ENCODE peak calls at places on chromosomes 2 and 18, in five cellular contexts. L is AG09319, D is B cell, R is OCI-LY7, P is fibroblast of lung. E is an unnamed sample.

GRCh38 chr2:225165052-225165451 is 122.8 kb upstream of the DOCK10 start:
- DNase-seq in L (no peak), D (no peak), R (no peak), P (peak), E (no peak)

GRCh38 chr2:52327641-52328040 is 1295.7 kb upstream of the NRXN1 start:
- DNase-seq in L (no peak), D (no peak), R (peak), P (no peak), E (no peak)

GRCh38 chr2:223041527-223042109 is 10.4 kb upstream of the KCNE4 start:
- DNase-seq in L (peak), D (no peak), R (no peak), P (peak), E (no peak)

GRCh38 chr2:162056796-162057399 is 17.1 kb downstream of the DPP4 start:
- DNase-seq in L (no peak), D (no peak), R (no peak), P (no peak), E (no peak)

GRCh38 chr2:203603451-203604389 is 68.6 kb upstream of the RAPH1 start:
- DNase-seq in L (no peak), D (no peak), R (no peak), P (no peak), E (no peak)

GRCh38 chr18:36296591-36297418 is 708 bp upstream of the FHOD3 start:
- DNase-seq in L (peak), D (peak), R (no peak), P (peak), E (no peak)

GRCh38 chr2:127632592-127633489 is 13.1 kb upstream of the GPR17 start:
- DNase-seq in L (no peak), D (peak), R (peak), P (no peak), E (no peak)

GRCh38 chr2:212424090-212424489 is 114.5 kb downstream of the ERBB4 start:
- DNase-seq in L (no peak), D (no peak), R (no peak), P (no peak), E (no peak)

GRCh38 chr2:25684577-25684976 is 11.2 kb upstream of the DTNB start:
- DNase-seq in L (no peak), D (no peak), R (no peak), P (no peak), E (no peak)

GRCh38 chr2:11158916-11159573 is 3.8 kb downstream of the SLC66A3 start:
- DNase-seq in L (no peak), D (no peak), R (no peak), P (no peak), E (no peak)

GRCh38 chr2:11592671-11593574 is 59.1 kb downstream of the GREB1 start:
- DNase-seq in L (no peak), D (no peak), R (no peak), P (no peak), E (no peak)

GRCh38 chr2:217669831-217670230 is 333.0 kb downstream of the TNS1 start:
- DNase-seq in L (no peak), D (no peak), R (no peak), P (no peak), E (no peak)

GRCh38 chr2:200786423-200786822 is 25.3 kb upstream of the BZW1 start:
- DNase-seq in L (no peak), D (no peak), R (no peak), P (peak), E (no peak)

GRCh38 chr2:165406053-165406628 is 63.4 kb upstream of the CSRNP3 start:
- DNase-seq in L (no peak), D (no peak), R (no peak), P (no peak), E (no peak)

GRCh38 chr2:15172825-15173224 is 388.3 kb downstream of the NBAS start:
- DNase-seq in L (no peak), D (no peak), R (no peak), P (no peak), E (no peak)

GRCh38 chr2:234949762-234950434 is 1.9 kb upstream of the SH3BP4 start:
- DNase-seq in L (peak), D (no peak), R (no peak), P (peak), E (no peak)

GRCh38 chr2:96501471-96501874 is 3.7 kb downstream of the NEURL3 start:
- DNase-seq in L (no peak), D (peak), R (no peak), P (no peak), E (no peak)

GRCh38 chr2:96505231-96505889 is at the start of gene NEURL3:
- DNase-seq in L (no peak), D (no peak), R (no peak), P (no peak), E (no peak)

GRCh38 chr2:96503637-96504243 is 1.4 kb downstream of the NEURL3 start:
- DNase-seq in L (no peak), D (no peak), R (no peak), P (no peak), E (no peak)

GRCh38 chr2:96501886-96502810 is 3.0 kb downstream of the NEURL3 start:
- DNase-seq in L (no peak), D (no peak), R (no peak), P (no peak), E (no peak)

DNA sequence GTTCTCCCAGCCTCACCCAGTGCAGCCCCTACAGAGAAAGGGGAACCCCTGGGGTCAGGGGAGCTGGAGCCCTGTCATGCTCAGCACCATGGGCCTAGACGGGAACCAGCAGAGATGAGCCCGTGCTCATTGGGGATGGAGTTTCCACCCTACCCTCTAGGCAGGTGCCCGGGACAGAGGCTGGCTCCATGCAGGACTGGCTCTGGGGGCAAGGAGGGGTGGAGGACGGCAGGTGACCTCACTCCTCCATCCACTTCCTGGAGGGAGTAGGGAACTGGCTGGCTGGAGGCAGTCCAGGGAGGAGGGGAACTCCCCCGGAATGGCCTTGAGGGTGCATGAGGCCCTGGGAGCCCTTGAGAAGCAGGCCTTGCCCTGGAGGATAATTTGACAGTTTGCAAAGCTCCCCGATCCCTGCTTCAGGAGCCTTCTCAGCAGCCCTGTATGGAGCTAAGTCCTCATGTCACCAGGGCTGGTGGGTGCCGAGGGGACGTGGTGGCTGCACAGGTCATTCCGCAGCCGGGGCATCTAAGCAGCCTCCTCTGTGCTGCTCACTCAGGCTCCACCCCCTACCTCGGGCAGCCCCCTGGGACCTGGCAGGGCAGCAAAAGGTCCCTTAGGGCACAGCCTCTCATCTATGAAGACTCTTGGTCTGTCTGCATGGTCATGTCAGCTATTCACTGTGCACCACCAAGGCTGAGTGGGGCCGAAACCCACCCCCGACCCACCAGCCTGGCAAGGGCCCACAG is 2.1 kb downstream of the NEURL3 start:
- DNase-seq in L (no peak), D (no peak), R (no peak), P (no peak), E (no peak)
- TF ChIP-seq CTCF in L (no peak), D (no peak), R (no peak), P (no peak), E (no peak)

DNA sequence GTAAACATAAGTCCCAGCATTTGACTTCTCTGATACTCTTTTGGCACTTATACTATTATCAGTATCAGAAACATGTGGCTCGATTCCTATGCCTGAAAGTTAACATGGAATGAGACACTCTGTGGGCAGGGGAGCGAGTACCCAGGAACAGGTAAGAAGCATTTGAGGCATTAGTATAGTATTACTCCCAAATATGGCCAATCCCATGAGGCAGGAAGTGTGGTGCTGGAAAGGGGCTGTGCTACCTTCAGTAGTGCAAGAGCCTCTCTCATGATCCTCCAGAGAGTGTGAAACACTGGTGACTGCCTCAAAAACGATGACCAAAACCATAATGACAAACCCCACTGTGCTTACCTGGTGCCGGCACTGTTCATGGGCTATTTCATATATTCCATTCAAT is 415.1 kb downstream of the SOX11 start:
- DNase-seq in L (no peak), D (no peak), R (no peak), P (no peak), E (no peak)
- TF ChIP-seq CTCF in L (no peak), D (no peak), R (no peak), P (no peak), E (no peak)

GRCh38 chr2:120177973-120178372 is 45.2 kb downstream of the TMEM185B start:
- DNase-seq in L (no peak), D (peak), R (peak), P (no peak), E (no peak)

GRCh38 chr2:120180066-120180465 is 43.1 kb downstream of the TMEM185B start:
- DNase-seq in L (no peak), D (no peak), R (no peak), P (no peak), E (no peak)

GRCh38 chr2:120176526-120176925 is 46.7 kb downstream of the TMEM185B start:
- DNase-seq in L (no peak), D (no peak), R (no peak), P (no peak), E (no peak)

GRCh38 chr2:120175000-120175581 is 48.1 kb downstream of the TMEM185B start:
- DNase-seq in L (peak), D (peak), R (peak), P (peak), E (no peak)

GRCh38 chr2:120177011-120177621 is 46.1 kb downstream of the TMEM185B start:
- DNase-seq in L (no peak), D (peak), R (peak), P (no peak), E (peak)
- TF ChIP-seq CTCF in L (no peak), D (peak), R (peak), P (no peak), E (peak)

GRCh38 chr2:117921520-117921919 is 92.3 kb downstream of the CCDC93 start:
- DNase-seq in L (no peak), D (no peak), R (no peak), P (no peak), E (no peak)

GRCh38 chr2:117918608-117919007 is 95.3 kb downstream of the CCDC93 start:
- DNase-seq in L (no peak), D (no peak), R (peak), P (no peak), E (no peak)

GRCh38 chr2:117917223-117917917 is 96.5 kb downstream of the CCDC93 start:
- DNase-seq in L (no peak), D (no peak), R (no peak), P (peak), E (no peak)
- TF ChIP-seq CTCF in L (peak), D (no peak), R (peak), P (peak), E (no peak)

GRCh38 chr2:31359229-31359628 is 55.3 kb downstream of the XDH start:
- DNase-seq in L (no peak), D (no peak), R (no peak), P (peak), E (no peak)

GRCh38 chr2:31349684-31350083 is 64.9 kb downstream of the XDH start:
- DNase-seq in L (no peak), D (no peak), R (no peak), P (no peak), E (no peak)

GRCh38 chr2:31349160-31349559 is 65.4 kb downstream of the XDH start:
- DNase-seq in L (no peak), D (no peak), R (no peak), P (no peak), E (no peak)

GRCh38 chr2:31353121-31353520 is 61.4 kb downstream of the XDH start:
- DNase-seq in L (no peak), D (no peak), R (no peak), P (no peak), E (no peak)

DNA sequence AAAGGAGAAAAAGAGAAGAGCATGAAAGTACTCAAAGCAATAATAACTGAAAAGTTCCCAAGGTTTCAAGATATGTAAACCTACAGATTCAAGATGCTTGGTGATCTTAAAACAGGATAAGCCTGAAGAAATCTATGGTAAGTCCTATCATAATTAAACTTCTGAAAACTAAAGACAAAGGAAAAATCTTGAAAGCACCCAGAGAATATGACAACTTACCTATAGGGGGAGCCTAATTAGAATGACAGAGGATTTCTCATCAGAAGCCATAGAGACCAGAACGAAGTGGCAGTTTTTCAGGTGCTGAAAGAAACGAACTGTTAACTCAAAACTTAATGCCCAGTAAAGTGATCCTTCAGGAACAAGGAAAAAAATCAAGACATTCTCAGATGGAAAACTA is 59.7 kb downstream of the XDH start:
- DNase-seq in L (no peak), D (no peak), R (peak), P (peak), E (no peak)
- TF ChIP-seq CTCF in L (peak), D (no peak), R (peak), P (no peak), E (peak)

DNA sequence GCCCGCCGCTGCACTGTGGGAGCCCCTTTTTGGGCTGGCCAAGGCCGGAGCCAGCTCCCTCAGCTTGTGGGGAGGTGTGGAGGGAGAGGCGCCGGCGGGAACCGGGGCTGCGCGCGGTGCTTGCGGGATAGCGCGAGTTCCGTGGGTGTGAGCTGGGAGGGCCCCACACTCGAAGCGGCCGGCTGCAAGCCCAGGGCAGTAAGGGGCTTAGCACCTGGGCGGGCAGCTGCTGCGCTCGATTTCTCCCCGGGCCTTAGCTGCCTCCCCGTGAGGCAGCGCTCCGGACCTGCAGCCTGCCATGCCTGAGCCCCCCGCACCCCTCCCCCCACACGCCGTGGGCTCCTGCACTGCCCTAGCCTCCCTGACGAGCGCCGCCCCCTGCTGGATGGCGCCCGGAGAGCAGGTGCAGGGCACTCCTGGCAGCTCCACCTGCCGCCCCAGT is 124.4 kb downstream of the CCDC178 start:
- DNase-seq in L (no peak), D (no peak), R (no peak), P (no peak), E (no peak)
- TF ChIP-seq CTCF in L (no peak), D (no peak), R (no peak), P (no peak), E (no peak)

GRCh38 chr18:24414349-24415003 is 12.0 kb upstream of the IMPACT start:
- DNase-seq in L (no peak), D (no peak), R (no peak), P (no peak), E (no peak)

GRCh38 chr18:24417465-24417864 is 9.0 kb upstream of the IMPACT start:
- DNase-seq in L (no peak), D (no peak), R (no peak), P (no peak), E (no peak)

GRCh38 chr18:24408496-24408895 is 10.9 kb upstream of the OSBPL1A start:
- DNase-seq in L (no peak), D (no peak), R (no peak), P (no peak), E (no peak)

DNA sequence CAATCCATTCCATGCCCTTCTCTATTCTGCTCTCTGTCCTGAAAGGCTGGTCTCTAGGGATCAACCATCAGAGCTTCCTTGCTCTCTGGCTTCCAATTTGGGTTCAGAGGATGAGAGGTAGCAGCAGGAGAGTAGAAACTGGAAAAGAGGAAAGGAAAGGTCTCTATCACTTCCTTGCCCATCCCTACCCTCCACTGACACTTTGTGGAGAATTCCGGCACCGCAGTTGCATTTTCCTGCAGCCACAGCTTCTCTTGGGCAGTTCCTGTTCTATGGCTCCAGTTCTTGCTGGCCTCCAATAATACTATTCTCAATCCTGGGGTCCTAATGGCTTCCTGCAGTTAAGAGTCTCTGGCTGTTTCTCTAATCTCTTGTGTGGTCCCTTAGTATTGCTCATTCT is 13.3 kb upstream of the IMPACT start:
- DNase-seq in L (no peak), D (no peak), R (no peak), P (peak), E (no peak)
- TF ChIP-seq CTCF in L (peak), D (no peak), R (no peak), P (peak), E (no peak)

DNA sequence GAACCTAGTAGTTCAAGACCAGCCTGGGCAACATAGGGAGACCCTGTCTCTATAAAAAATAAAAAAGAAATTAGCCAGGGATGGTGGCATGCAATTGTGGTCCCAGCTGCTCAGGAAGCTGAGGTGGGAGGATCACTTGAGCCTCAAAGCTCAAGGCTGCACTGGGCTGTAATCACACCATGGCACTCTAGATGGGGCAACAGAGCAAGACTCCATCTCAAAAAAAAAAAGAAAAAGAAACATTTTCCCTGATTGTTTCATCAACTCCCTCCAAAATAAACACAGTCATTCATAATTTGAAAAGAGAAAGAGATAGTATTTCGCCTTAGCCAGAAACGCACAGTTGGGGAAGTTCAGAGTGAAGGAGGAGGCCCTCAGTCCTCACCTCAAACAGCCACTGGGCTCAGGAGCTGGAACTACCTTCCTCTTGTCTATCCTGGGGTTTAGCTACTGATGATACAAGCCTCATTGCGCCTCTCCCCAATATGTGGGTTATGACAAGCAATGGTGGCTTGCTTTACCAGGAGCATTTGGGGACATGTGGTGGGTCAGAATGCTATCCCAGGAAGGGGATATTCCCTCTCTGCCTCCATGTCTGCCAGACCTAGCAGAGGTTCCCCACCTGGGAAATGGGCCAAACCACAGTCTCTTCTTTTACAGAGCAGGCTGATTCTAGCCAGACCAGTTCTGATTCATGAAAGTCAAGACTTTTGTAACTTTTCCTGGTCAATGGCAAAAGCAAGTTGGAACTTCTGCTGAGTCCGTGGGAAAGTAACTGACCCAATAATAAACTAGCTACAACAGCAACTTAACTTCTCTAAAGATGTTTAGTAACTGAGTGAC is 22.2 kb upstream of the TMEM87B start:
- DNase-seq in L (no peak), D (no peak), R (no peak), P (peak), E (peak)
- TF ChIP-seq CTCF in L (no peak), D (no peak), R (no peak), P (peak), E (no peak)

DNA sequence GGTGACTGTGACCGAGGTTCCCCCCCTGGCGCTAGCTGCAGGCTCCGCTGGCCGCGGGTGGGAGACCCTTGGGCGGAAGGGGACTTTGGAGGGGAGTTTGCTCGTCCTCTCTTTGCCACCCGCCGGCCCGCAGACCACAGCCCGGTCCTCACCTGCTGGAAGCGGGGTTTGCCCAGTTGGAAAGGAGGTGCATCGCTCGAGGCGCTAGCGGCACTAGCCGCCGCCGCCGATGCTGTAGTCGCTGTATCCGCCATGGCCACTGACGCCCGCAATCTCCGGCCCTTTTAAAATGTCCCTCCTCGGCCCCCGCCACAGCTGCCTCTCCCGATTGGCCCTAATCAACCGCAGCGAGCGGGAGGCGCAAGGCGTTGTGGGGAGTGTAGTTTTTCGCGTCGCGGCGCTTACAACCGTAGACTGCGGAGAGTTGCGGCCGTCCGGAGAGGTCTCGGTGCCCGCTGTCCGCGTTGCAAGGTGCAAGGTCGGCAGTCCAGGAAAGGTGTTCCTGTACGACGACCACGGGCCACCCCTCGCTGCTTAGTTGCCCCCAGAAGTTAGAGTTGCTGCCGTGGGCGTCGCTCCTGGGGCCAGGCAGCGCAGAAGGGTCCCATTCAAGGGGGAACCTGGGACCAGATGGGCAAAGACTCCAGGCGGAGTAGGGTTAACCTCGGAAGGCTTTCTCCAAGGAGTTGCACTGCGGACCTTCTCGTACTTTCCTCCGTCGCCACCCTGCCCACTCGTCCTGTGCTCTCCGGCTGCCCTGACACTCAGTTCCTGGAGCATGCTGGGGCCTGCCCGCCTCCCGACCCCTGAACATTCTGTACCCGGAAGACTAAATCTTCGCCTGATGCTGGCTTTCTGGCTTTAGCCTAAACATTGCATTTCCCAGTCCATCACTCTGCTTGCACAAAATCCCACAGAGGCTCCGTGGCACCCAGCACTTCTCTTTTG is at the start of gene SFXN5:
- DNase-seq in L (peak), D (peak), R (peak), P (peak), E (peak)
- TF ChIP-seq CTCF in L (peak), D (no peak), R (no peak), P (peak), E (peak)

E was measured in CD14-positive monocyte.